ENCODE peak calls at places on chromosomes 7 and 10, in five cellular contexts. L, R, F, N and D are unnamed samples.

GRCh38 chr7:70393956-70394355 is 738.0 kb upstream of the GALNT17 start:
- DNase-seq in L (no peak), N (no peak), R (no peak), F (no peak), D (no peak)

GRCh38 chr7:67738958-67739357 is 742.3 kb downstream of the TYW1 start:
- DNase-seq in F (no peak), N (no peak), R (no peak), L (no peak), D (no peak)

GRCh38 chr10:24518981-24519597 is 204.6 kb downstream of the ARHGAP21 start:
- DNase-seq in F (peak; percentile 41), R (peak; percentile 61), N (no peak), L (peak; percentile 68), D (no peak)

GRCh38 chr10:167383-167782 is 32.1 kb downstream of the ZMYND11 start:
- DNase-seq in R (no peak), L (no peak), N (no peak), F (no peak), D (no peak)

GRCh38 chr7:98617051-98617959 is at the start of gene NPTX2:
- DNase-seq in R (no peak), F (no peak), N (no peak), L (no peak), D (no peak)

GRCh38 chr7:156667110-156667436 is 26.5 kb downstream of the RNF32 start:
- DNase-seq in R (no peak), F (no peak), N (no peak), L (no peak), D (no peak)

GRCh38 chr7:82419200-82419599 is 24.4 kb downstream of the CACNA2D1 start:
- DNase-seq in N (no peak), R (peak; percentile 66), F (no peak), L (no peak), D (no peak)

GRCh38 chr10:104139221-104139620 is 17.2 kb downstream of the SFR1 start:
- DNase-seq in L (peak; percentile 30), N (no peak), F (no peak), R (no peak), D (no peak)

GRCh38 chr10:114084225-114084624 is 40.6 kb downstream of the ADRB1 start:
- DNase-seq in L (no peak), F (no peak), N (no peak), R (no peak), D (no peak)

GRCh38 chr7:101486764-101487458 is 124.2 kb downstream of the COL26A1 start:
- DNase-seq in R (no peak), F (no peak), L (no peak), N (no peak), D (no peak)

GRCh38 chr10:3192856-3193635 is 20.5 kb upstream of the PITRM1 start:
- DNase-seq in R (peak; percentile 66), F (peak; percentile 39), N (no peak), L (peak; percentile 64), D (no peak)

GRCh38 chr7:8379264-8379663 is 54.1 kb upstream of the NXPH1 start:
- DNase-seq in L (no peak), F (no peak), N (no peak), R (no peak), D (no peak)

GRCh38 chr10:47020491-47020890 is 109.3 kb downstream of the PTPN20 start:
- DNase-seq in N (no peak), R (peak; percentile 22), L (no peak), F (no peak), D (no peak)

GRCh38 chr7:99257065-99257464 is 15.6 kb upstream of the MYH16 start:
- DNase-seq in R (no peak), L (no peak), N (no peak), F (no peak), D (no peak)

GRCh38 chr7:37234928-37235327 is 213.7 kb downstream of the ELMO1 start:
- DNase-seq in R (no peak), L (peak; percentile 39), N (no peak), F (no peak), D (no peak)

GRCh38 chr10:131746241-131746711 is 154.5 kb upstream of the PPP2R2D start:
- DNase-seq in N (no peak), R (no peak), L (no peak), F (no peak), D (no peak)

GRCh38 chr7:53812135-53812534 is 730.0 kb upstream of the VSTM2A start:
- DNase-seq in L (no peak), R (no peak), F (no peak), N (no peak), D (no peak)

GRCh38 chr7:114825423-114825951 is 96.4 kb upstream of the MDFIC start:
- DNase-seq in L (no peak), R (no peak), N (no peak), F (no peak), D (no peak)

GRCh38 chr7:69295971-69296370 is 302.3 kb upstream of the AUTS2 start:
- DNase-seq in F (no peak), R (no peak), N (no peak), L (no peak), D (no peak)

GRCh38 chr7:134823400-134823799 is 44.0 kb downstream of the CALD1 start:
- DNase-seq in F (no peak), R (no peak), L (no peak), N (no peak), D (no peak)

GRCh38 chr10:5963591-5963990 is 13.8 kb downstream of the IL15RA start:
- DNase-seq in F (no peak), R (no peak), L (no peak), N (no peak), D (no peak)

GRCh38 chr7:6453737-6454136 is 6.0 kb upstream of the DAGLB start:
- DNase-seq in R (no peak), F (peak; percentile 29), L (peak; percentile 92), N (no peak), D (peak; percentile 87)

GRCh38 chr7:39314869-39315268 is 251.3 kb upstream of the YAE1 start:
- DNase-seq in F (no peak), R (no peak), N (no peak), L (no peak), D (no peak)

GRCh38 chr10:119518176-119518575 is 24.3 kb downstream of the RGS10 start:
- DNase-seq in F (no peak), N (no peak), R (no peak), L (no peak), D (no peak)

GRCh38 chr10:119423510-119423874 is 119.0 kb downstream of the RGS10 start:
- DNase-seq in R (no peak), F (no peak), N (no peak), L (no peak), D (no peak)

GRCh38 chr10:22615101-22615500 is 99.3 kb downstream of the PIP4K2A start:
- DNase-seq in L (no peak), F (no peak), R (no peak), N (no peak), D (no peak)

GRCh38 chr10:26803849-26804248 is 56.9 kb downstream of the ABI1 start:
- DNase-seq in F (no peak), R (no peak), L (no peak), N (no peak), D (no peak)
- H3K36me3 ChIP-seq in F (no peaks in the 10 kb centered on the region), R (no peaks in the 10 kb centered on the region), L (no peaks in the 10 kb centered on the region), N (no peaks in the 10 kb centered on the region), D (no peaks in the 10 kb centered on the region)

GRCh38 chr7:30284298-30285066 is at the start of gene ZNRF2:
- DNase-seq in F (peak; percentile 100), L (peak; percentile 99), N (peak; percentile 96), R (peak; percentile 99), D (peak; percentile 98)
- TF ChIP-seq CTCF in F (no peak), L (peak; percentile 46), N (peak; percentile 60), R (peak; percentile 45), D (peak; percentile 21)

GRCh38 chr7:139078399-139078798 is 31.1 kb downstream of the ZC3HAV1 start:
- DNase-seq in R (no peak), N (no peak), F (no peak), L (peak; percentile 10), D (no peak)

GRCh38 chr7:139080905-139081304 is 28.6 kb downstream of the ZC3HAV1 start:
- DNase-seq in L (no peak), N (no peak), F (no peak), R (no peak), D (no peak)

GRCh38 chr7:139079861-139080260 is 29.7 kb downstream of the ZC3HAV1 start:
- DNase-seq in L (no peak), N (no peak), F (no peak), R (no peak), D (no peak)

GRCh38 chr7:139081584-139081983 is 27.9 kb downstream of the ZC3HAV1 start:
- DNase-seq in N (no peak), R (no peak), L (no peak), F (no peak), D (no peak)

DNA sequence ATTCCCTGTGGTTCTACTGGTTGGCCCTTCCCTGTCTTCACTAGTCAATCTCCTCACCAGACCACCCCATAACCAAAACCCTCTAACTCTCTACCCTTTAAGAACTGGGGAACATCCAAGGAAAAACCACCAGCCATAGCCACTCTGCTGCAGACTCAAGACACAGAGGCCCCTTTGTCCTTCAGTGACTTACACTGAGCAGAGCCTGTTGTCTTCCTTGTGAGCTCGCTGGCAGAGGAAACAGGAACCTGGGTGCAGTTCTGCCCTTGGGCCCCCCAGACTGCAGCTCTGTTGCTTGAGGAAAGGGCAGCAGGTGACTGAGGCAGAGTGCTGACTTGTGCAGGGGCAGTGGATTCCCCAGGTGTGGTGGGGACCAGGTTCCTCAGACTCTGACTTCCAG is 30.6 kb downstream of the ZC3HAV1 start:
- DNase-seq in N (no peak), L (no peak), R (no peak), F (no peak), D (no peak)
- H3K36me3 ChIP-seq in N (peaks cover 24% of the 10 kb centered on the region), L (peaks cover 25% of the 10 kb centered on the region), R (peaks cover 89% of the 10 kb centered on the region), F (peaks cover 13% of the 10 kb centered on the region), D (no peaks in the 10 kb centered on the region)

GRCh38 chr10:70930251-70931000 is 42.1 kb upstream of the PCBD1 start:
- DNase-seq in L (no peak), R (no peak), N (no peak), F (no peak), D (no peak)

GRCh38 chr10:70932415-70933196 is 44.2 kb upstream of the PCBD1 start:
- DNase-seq in N (no peak), F (no peak), R (no peak), L (no peak), D (no peak)

GRCh38 chr10:70934701-70935100 is 46.3 kb upstream of the PCBD1 start:
- DNase-seq in F (no peak), N (no peak), R (no peak), L (no peak), D (no peak)

GRCh38 chr10:70928140-70928539 is 39.8 kb upstream of the PCBD1 start:
- DNase-seq in R (no peak), F (no peak), L (no peak), N (no peak), D (no peak)

DNA sequence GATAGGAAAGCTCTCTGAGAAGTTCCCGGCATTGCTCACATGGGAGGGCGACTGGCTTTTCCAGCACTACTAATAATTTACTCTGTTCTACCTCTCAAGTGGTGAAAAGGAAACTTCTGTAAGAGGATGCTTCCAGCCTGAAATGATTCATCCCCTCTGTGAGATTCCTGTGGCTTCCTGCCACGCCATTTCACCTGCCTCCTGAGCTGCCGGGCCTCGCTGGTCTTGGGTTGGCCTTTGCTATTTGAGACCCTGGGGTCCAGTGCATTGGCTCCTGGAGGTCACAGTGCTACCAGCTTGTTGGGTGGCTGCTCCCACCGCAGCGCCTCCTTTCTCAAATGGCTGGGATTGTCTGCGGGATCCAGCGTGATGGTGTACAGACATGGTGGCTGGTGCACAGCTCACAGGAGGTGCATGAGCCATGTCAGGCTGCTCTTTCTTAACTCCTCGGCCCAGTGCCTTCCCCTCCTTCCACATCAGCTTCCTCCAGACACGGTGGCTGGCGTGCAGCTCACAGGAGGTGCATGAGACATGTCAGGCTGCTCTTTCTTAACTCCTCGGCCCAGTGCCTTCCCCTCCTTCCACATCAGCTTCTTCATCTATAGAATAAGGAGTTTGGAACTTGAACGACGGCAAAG is 42.9 kb upstream of the PCBD1 start:
- DNase-seq in L (peak; percentile 94), N (no peak), F (peak; percentile 70), R (no peak), D (peak; percentile 80)
- TF ChIP-seq CTCF in L (no peak), N (no peak), F (no peak), R (no peak), D (no peak)

GRCh38 chr10:43106256-43107091 is 29.6 kb downstream of the RET start:
- DNase-seq in F (no peak), L (no peak), N (no peak), R (no peak), D (no peak)
- H3K36me3 ChIP-seq in F (no peaks in the 10 kb centered on the region), L (no peaks in the 10 kb centered on the region), N (no peaks in the 10 kb centered on the region), R (no peaks in the 10 kb centered on the region), D (no peaks in the 10 kb centered on the region)